ENCODE peak calls at places on chromosomes 7 and 10, in nine cellular contexts. One of them, this sample, is unnamed.
A peak's percentile ranks its signal among the peaks of the same experiment; 100 is the strongest.

GRCh38 chr7:28315565-28316420 is 96.5 kb upstream of the CREB5 start:
- DNase-seq in breast epithelium: peak; percentile 48
- DNase-seq in thoracic aorta: no peak
- DNase-seq in endodermal cell: no peak
- DNase-seq in body of pancreas: no peak
- DNase-seq in endothelial cell of umbilical vein: no peak
- DNase-seq in foreskin fibroblast: peak; percentile 50
- DNase-seq in cardiac fibroblast: no peak
- DNase-seq in uterus: peak; percentile 67
- DNase-seq in this sample: peak; percentile 87

GRCh38 chr10:50567384-50567783 is 56.4 kb downstream of the SGMS1 start:
- DNase-seq in uterus: no peak
- DNase-seq in breast epithelium: no peak
- DNase-seq in endodermal cell: no peak
- DNase-seq in thoracic aorta: no peak
- DNase-seq in endothelial cell of umbilical vein: no peak
- DNase-seq in foreskin fibroblast: no peak
- DNase-seq in body of pancreas: peak; percentile 69
- DNase-seq in cardiac fibroblast: no peak
- DNase-seq in this sample: no peak

GRCh38 chr10:125633517-125633999 is 49.4 kb downstream of the TEX36 start:
- DNase-seq in endodermal cell: no peak
- DNase-seq in uterus: no peak
- DNase-seq in cardiac fibroblast: no peak
- DNase-seq in endothelial cell of umbilical vein: peak; percentile 75
- DNase-seq in foreskin fibroblast: peak; percentile 10
- DNase-seq in breast epithelium: no peak
- DNase-seq in body of pancreas: no peak
- DNase-seq in thoracic aorta: no peak
- DNase-seq in this sample: no peak

GRCh38 chr10:234708-235406 is 99.6 kb downstream of the ZMYND11 start:
- DNase-seq in breast epithelium: no peak
- DNase-seq in endothelial cell of umbilical vein: no peak
- DNase-seq in uterus: no peak
- DNase-seq in body of pancreas: no peak
- DNase-seq in endodermal cell: no peak
- DNase-seq in foreskin fibroblast: no peak
- DNase-seq in cardiac fibroblast: no peak
- DNase-seq in thoracic aorta: no peak
- DNase-seq in this sample: no peak

GRCh38 chr10:33179056-33179455 is 155.4 kb downstream of the NRP1 start:
- DNase-seq in foreskin fibroblast: no peak
- DNase-seq in body of pancreas: no peak
- DNase-seq in breast epithelium: no peak
- DNase-seq in cardiac fibroblast: no peak
- DNase-seq in thoracic aorta: no peak
- DNase-seq in uterus: no peak
- DNase-seq in endodermal cell: no peak
- DNase-seq in endothelial cell of umbilical vein: peak; percentile 58
- DNase-seq in this sample: no peak

GRCh38 chr10:131258256-131258655 is 53.3 kb downstream of the TCERG1L start:
- DNase-seq in breast epithelium: no peak
- DNase-seq in endodermal cell: no peak
- DNase-seq in cardiac fibroblast: no peak
- DNase-seq in endothelial cell of umbilical vein: no peak
- DNase-seq in body of pancreas: no peak
- DNase-seq in foreskin fibroblast: no peak
- DNase-seq in uterus: no peak
- DNase-seq in thoracic aorta: no peak
- DNase-seq in this sample: no peak

GRCh38 chr10:119030421-119031250 is 1.1 kb downstream of the NANOS1 start:
- DNase-seq in thoracic aorta: no peak
- DNase-seq in uterus: no peak
- DNase-seq in cardiac fibroblast: peak; percentile 49
- DNase-seq in body of pancreas: peak; percentile 56
- DNase-seq in endodermal cell: peak; percentile 91
- DNase-seq in foreskin fibroblast: peak; percentile 51
- DNase-seq in breast epithelium: no peak
- DNase-seq in endothelial cell of umbilical vein: peak; percentile 51
- DNase-seq in this sample: no peak

GRCh38 chr10:11823122-11823988 is at the start of gene PROSER2:
- DNase-seq in cardiac fibroblast: peak; percentile 67
- DNase-seq in body of pancreas: peak; percentile 67
- DNase-seq in foreskin fibroblast: peak; percentile 45
- DNase-seq in endothelial cell of umbilical vein: peak; percentile 70
- DNase-seq in endodermal cell: peak; percentile 77
- DNase-seq in breast epithelium: peak; percentile 30
- DNase-seq in thoracic aorta: no peak
- DNase-seq in uterus: peak; percentile 17
- DNase-seq in this sample: no peak

GRCh38 chr10:3477683-3478082 is 305.1 kb upstream of the PITRM1 start:
- DNase-seq in endodermal cell: no peak
- DNase-seq in endothelial cell of umbilical vein: peak; percentile 29
- DNase-seq in foreskin fibroblast: peak; percentile 58
- DNase-seq in thoracic aorta: no peak
- DNase-seq in cardiac fibroblast: peak; percentile 92
- DNase-seq in uterus: no peak
- DNase-seq in body of pancreas: no peak
- DNase-seq in breast epithelium: no peak
- DNase-seq in this sample: no peak

GRCh38 chr10:11693376-11693775 is 48.8 kb upstream of the ECHDC3 start:
- DNase-seq in endothelial cell of umbilical vein: no peak
- DNase-seq in cardiac fibroblast: no peak
- DNase-seq in uterus: no peak
- DNase-seq in endodermal cell: no peak
- DNase-seq in breast epithelium: no peak
- DNase-seq in body of pancreas: no peak
- DNase-seq in thoracic aorta: no peak
- DNase-seq in foreskin fibroblast: no peak
- DNase-seq in this sample: no peak

GRCh38 chr7:121938429-121938996 is 65.6 kb downstream of the PTPRZ1 start:
- DNase-seq in endothelial cell of umbilical vein: no peak
- DNase-seq in cardiac fibroblast: no peak
- DNase-seq in endodermal cell: peak; percentile 81
- DNase-seq in breast epithelium: no peak
- DNase-seq in thoracic aorta: no peak
- DNase-seq in uterus: no peak
- DNase-seq in foreskin fibroblast: no peak
- DNase-seq in body of pancreas: no peak
- DNase-seq in this sample: no peak

GRCh38 chr10:14658331-14659122 is 116.2 kb downstream of the FAM107B start:
- DNase-seq in breast epithelium: no peak
- DNase-seq in thoracic aorta: no peak
- DNase-seq in body of pancreas: no peak
- DNase-seq in endothelial cell of umbilical vein: no peak
- DNase-seq in uterus: no peak
- DNase-seq in endodermal cell: no peak
- DNase-seq in cardiac fibroblast: peak; percentile 67
- DNase-seq in foreskin fibroblast: peak; percentile 54
- DNase-seq in this sample: no peak

GRCh38 chr7:101941481-101942383 is 124.3 kb downstream of the CUX1 start:
- DNase-seq in endodermal cell: no peak
- DNase-seq in uterus: peak; percentile 91
- DNase-seq in body of pancreas: peak; percentile 45
- DNase-seq in cardiac fibroblast: peak; percentile 80
- DNase-seq in thoracic aorta: peak; percentile 39
- DNase-seq in foreskin fibroblast: peak; percentile 54
- DNase-seq in breast epithelium: no peak
- DNase-seq in endothelial cell of umbilical vein: peak; percentile 64
- DNase-seq in this sample: no peak

GRCh38 chr7:101942603-101943210 is 125.3 kb downstream of the CUX1 start:
- DNase-seq in body of pancreas: no peak
- DNase-seq in breast epithelium: no peak
- DNase-seq in foreskin fibroblast: no peak
- DNase-seq in cardiac fibroblast: no peak
- DNase-seq in thoracic aorta: no peak
- DNase-seq in uterus: no peak
- DNase-seq in endodermal cell: no peak
- DNase-seq in endothelial cell of umbilical vein: no peak
- DNase-seq in this sample: no peak

GRCh38 chr7:101940151-101940550 is 122.7 kb downstream of the CUX1 start:
- DNase-seq in breast epithelium: no peak
- DNase-seq in endodermal cell: no peak
- DNase-seq in cardiac fibroblast: no peak
- DNase-seq in endothelial cell of umbilical vein: no peak
- DNase-seq in foreskin fibroblast: no peak
- DNase-seq in thoracic aorta: no peak
- DNase-seq in body of pancreas: no peak
- DNase-seq in uterus: no peak
- DNase-seq in this sample: no peak

GRCh38 chr7:101939136-101939695 is 121.8 kb downstream of the CUX1 start:
- DNase-seq in endodermal cell: no peak
- DNase-seq in foreskin fibroblast: no peak
- DNase-seq in thoracic aorta: no peak
- DNase-seq in uterus: no peak
- DNase-seq in cardiac fibroblast: no peak
- DNase-seq in body of pancreas: no peak
- DNase-seq in endothelial cell of umbilical vein: no peak
- DNase-seq in breast epithelium: no peak
- DNase-seq in this sample: no peak

GRCh38 chr7:101940830-101941229 is 123.4 kb downstream of the CUX1 start:
- DNase-seq in endodermal cell: peak; percentile 89
- DNase-seq in body of pancreas: peak; percentile 48
- DNase-seq in uterus: no peak
- DNase-seq in cardiac fibroblast: no peak
- DNase-seq in foreskin fibroblast: no peak
- DNase-seq in endothelial cell of umbilical vein: no peak
- DNase-seq in thoracic aorta: no peak
- DNase-seq in breast epithelium: no peak
- DNase-seq in this sample: no peak
- H3K4me3 ChIP-seq in endodermal cell: no peak overlapping the region
- H3K4me3 ChIP-seq in body of pancreas: no peak overlapping the region
- H3K4me3 ChIP-seq in uterus: no peak overlapping the region
- H3K4me3 ChIP-seq in cardiac fibroblast: no peak overlapping the region
- H3K4me3 ChIP-seq in foreskin fibroblast: no peak overlapping the region
- H3K4me3 ChIP-seq in endothelial cell of umbilical vein: no peak overlapping the region
- H3K4me3 ChIP-seq in thoracic aorta: no peak overlapping the region
- H3K4me3 ChIP-seq in breast epithelium: no peak overlapping the region
- H3K4me3 ChIP-seq in this sample: no peak overlapping the region

GRCh38 chr7:95330194-95331003 is 6.1 kb upstream of the PON1 start:
- DNase-seq in body of pancreas: no peak
- DNase-seq in endothelial cell of umbilical vein: peak; percentile 34
- DNase-seq in cardiac fibroblast: peak; percentile 33
- DNase-seq in breast epithelium: no peak
- DNase-seq in foreskin fibroblast: no peak
- DNase-seq in uterus: no peak
- DNase-seq in endodermal cell: no peak
- DNase-seq in thoracic aorta: no peak
- DNase-seq in this sample: no peak
- H3K4me3 ChIP-seq in body of pancreas: no peak overlapping the region
- H3K4me3 ChIP-seq in endothelial cell of umbilical vein: peak overlapping the region; percentile 21
- H3K4me3 ChIP-seq in cardiac fibroblast: peak overlapping the region; percentile 26
- H3K4me3 ChIP-seq in breast epithelium: peak overlapping the region; percentile 41
- H3K4me3 ChIP-seq in foreskin fibroblast: no peak overlapping the region
- H3K4me3 ChIP-seq in uterus: peak overlapping the region; percentile 16
- H3K4me3 ChIP-seq in endodermal cell: no peak overlapping the region
- H3K4me3 ChIP-seq in thoracic aorta: peak overlapping the region; percentile 60
- H3K4me3 ChIP-seq in this sample: no peak overlapping the region

GRCh38 chr10:80501381-80501912 is 36.3 kb upstream of the SH2D4B start:
- DNase-seq in body of pancreas: no peak
- DNase-seq in uterus: no peak
- DNase-seq in cardiac fibroblast: peak; percentile 49
- DNase-seq in foreskin fibroblast: no peak
- DNase-seq in endothelial cell of umbilical vein: no peak
- DNase-seq in thoracic aorta: no peak
- DNase-seq in endodermal cell: no peak
- DNase-seq in breast epithelium: no peak
- DNase-seq in this sample: no peak
- H3K4me3 ChIP-seq in body of pancreas: no peak overlapping the region
- H3K4me3 ChIP-seq in uterus: no peak overlapping the region
- H3K4me3 ChIP-seq in cardiac fibroblast: no peak overlapping the region
- H3K4me3 ChIP-seq in foreskin fibroblast: no peak overlapping the region
- H3K4me3 ChIP-seq in endothelial cell of umbilical vein: no peak overlapping the region
- H3K4me3 ChIP-seq in thoracic aorta: no peak overlapping the region
- H3K4me3 ChIP-seq in endodermal cell: no peak overlapping the region
- H3K4me3 ChIP-seq in breast epithelium: no peak overlapping the region
- H3K4me3 ChIP-seq in this sample: no peak overlapping the region

GRCh38 chr10:30494558-30494957 is 60.6 kb downstream of the MAP3K8 start:
- DNase-seq in thoracic aorta: no peak
- DNase-seq in foreskin fibroblast: no peak
- DNase-seq in cardiac fibroblast: no peak
- DNase-seq in endodermal cell: no peak
- DNase-seq in breast epithelium: no peak
- DNase-seq in body of pancreas: no peak
- DNase-seq in uterus: no peak
- DNase-seq in endothelial cell of umbilical vein: no peak
- DNase-seq in this sample: no peak

GRCh38 chr10:30495687-30496086 is 61.7 kb downstream of the MAP3K8 start:
- DNase-seq in thoracic aorta: no peak
- DNase-seq in endothelial cell of umbilical vein: no peak
- DNase-seq in breast epithelium: no peak
- DNase-seq in cardiac fibroblast: peak; percentile 40
- DNase-seq in foreskin fibroblast: no peak
- DNase-seq in uterus: no peak
- DNase-seq in endodermal cell: no peak
- DNase-seq in body of pancreas: no peak
- DNase-seq in this sample: no peak

GRCh38 chr10:30491832-30492530 is 58.0 kb downstream of the MAP3K8 start:
- DNase-seq in endothelial cell of umbilical vein: no peak
- DNase-seq in breast epithelium: no peak
- DNase-seq in foreskin fibroblast: no peak
- DNase-seq in uterus: no peak
- DNase-seq in cardiac fibroblast: no peak
- DNase-seq in endodermal cell: no peak
- DNase-seq in body of pancreas: no peak
- DNase-seq in thoracic aorta: no peak
- DNase-seq in this sample: peak; percentile 26

GRCh38 chr10:30491204-30491603 is 57.2 kb downstream of the MAP3K8 start:
- DNase-seq in endothelial cell of umbilical vein: no peak
- DNase-seq in breast epithelium: no peak
- DNase-seq in body of pancreas: peak; percentile 44
- DNase-seq in cardiac fibroblast: peak; percentile 81
- DNase-seq in thoracic aorta: no peak
- DNase-seq in uterus: no peak
- DNase-seq in foreskin fibroblast: peak; percentile 56
- DNase-seq in endodermal cell: no peak
- DNase-seq in this sample: peak; percentile 50

DNA sequence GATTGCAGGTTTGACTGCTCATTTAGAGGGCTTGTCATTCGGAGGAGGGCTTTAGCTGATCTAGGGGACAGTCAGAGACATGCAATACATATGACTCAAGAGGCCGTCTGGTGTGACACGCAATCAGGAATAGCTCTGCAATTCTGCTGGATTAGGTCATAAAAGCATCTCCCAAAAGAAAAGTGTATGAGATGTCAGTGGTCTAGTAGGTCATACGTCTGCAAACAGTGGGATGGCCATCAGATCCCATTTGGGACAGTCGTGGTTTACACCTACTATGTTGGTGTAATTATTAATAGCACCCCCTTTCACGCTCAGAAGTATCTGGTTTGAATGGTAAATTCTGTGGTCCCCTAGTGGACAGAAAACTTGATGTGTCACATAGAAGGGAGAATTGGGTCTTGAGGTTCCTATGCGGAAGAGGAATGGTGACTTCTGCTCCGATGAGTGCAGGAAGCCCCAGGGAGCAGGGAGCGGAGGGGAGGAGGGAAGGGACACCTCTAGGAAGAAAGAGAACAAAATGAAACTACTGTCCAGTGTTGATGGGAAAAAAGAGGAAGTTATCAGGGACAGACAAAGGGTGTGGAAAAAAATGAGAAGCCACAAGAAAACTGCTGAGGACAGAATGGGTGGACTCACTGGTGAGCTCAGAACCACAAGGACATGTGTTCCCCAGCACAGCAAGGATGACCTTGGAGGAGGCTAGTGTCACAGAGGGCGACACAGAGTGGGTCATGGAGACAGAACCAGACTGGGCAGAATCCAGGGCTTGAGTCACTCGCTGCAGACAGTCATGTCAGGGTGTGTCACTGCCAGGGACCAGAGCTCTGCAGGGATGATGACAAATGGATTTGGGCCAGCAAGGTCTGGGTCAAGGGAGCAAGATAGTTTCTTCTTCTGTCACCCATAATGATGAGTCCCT is 59.9 kb downstream of the MAP3K8 start:
- DNase-seq in uterus: peak; percentile 21
- DNase-seq in thoracic aorta: peak; percentile 53
- DNase-seq in body of pancreas: peak; percentile 76
- DNase-seq in endothelial cell of umbilical vein: no peak
- DNase-seq in foreskin fibroblast: peak; percentile 40
- DNase-seq in cardiac fibroblast: peak; percentile 87
- DNase-seq in breast epithelium: no peak
- DNase-seq in endodermal cell: no peak
- DNase-seq in this sample: peak; percentile 92
- H3K4me3 ChIP-seq in uterus: no peak overlapping the region
- H3K4me3 ChIP-seq in thoracic aorta: no peak overlapping the region
- H3K4me3 ChIP-seq in body of pancreas: no peak overlapping the region
- H3K4me3 ChIP-seq in endothelial cell of umbilical vein: no peak overlapping the region
- H3K4me3 ChIP-seq in foreskin fibroblast: no peak overlapping the region
- H3K4me3 ChIP-seq in cardiac fibroblast: no peak overlapping the region
- H3K4me3 ChIP-seq in breast epithelium: no peak overlapping the region
- H3K4me3 ChIP-seq in endodermal cell: no peak overlapping the region
- H3K4me3 ChIP-seq in this sample: no peak overlapping the region